ENCODE peak calls at places on chromosomes 2 and 18, in four cellular contexts. One of them, this sample, is unnamed.

GRCh38 chr18:79167526-79168190 is 98.5 kb downstream of the ATP9B start:
- DNase-seq in GM12878: no peak
- DNase-seq in K562: no peak
- DNase-seq in GM12891: no peak
- DNase-seq in this sample: no peak

GRCh38 chr2:3036432-3037125 is 341.0 kb downstream of the EIPR1 start:
- DNase-seq in GM12878: no peak
- DNase-seq in K562: no peak
- DNase-seq in GM12891: no peak
- DNase-seq in this sample: no peak

GRCh38 chr2:204751472-204751871 is 206.2 kb downstream of the PARD3B start:
- DNase-seq in GM12878: no peak
- DNase-seq in K562: no peak
- DNase-seq in GM12891: no peak
- DNase-seq in this sample: no peak

GRCh38 chr2:42392191-42392590 is 31.2 kb upstream of the COX7A2L start:
- DNase-seq in GM12878: no peak
- DNase-seq in K562: no peak
- DNase-seq in GM12891: no peak
- DNase-seq in this sample: no peak

GRCh38 chr2:219684721-219685689 is 57.6 kb downstream of the SLC4A3 start:
- DNase-seq in GM12878: peak; percentile 66
- DNase-seq in K562: peak; percentile 62
- DNase-seq in GM12891: peak; percentile 42
- DNase-seq in this sample: no peak

GRCh38 chr2:109351164-109351756 is 222.3 kb downstream of the SH3RF3 start:
- DNase-seq in GM12878: no peak
- DNase-seq in K562: no peak
- DNase-seq in GM12891: no peak
- DNase-seq in this sample: no peak

GRCh38 chr2:75600418-75601088 is 39.8 kb upstream of the EVA1A start:
- DNase-seq in GM12878: no peak
- DNase-seq in K562: no peak
- DNase-seq in GM12891: no peak
- DNase-seq in this sample: no peak

GRCh38 chr2:144230452-144231085 is 289.4 kb downstream of the ZEB2 start:
- DNase-seq in GM12878: no peak
- DNase-seq in K562: peak; percentile 30
- DNase-seq in GM12891: no peak
- DNase-seq in this sample: no peak

GRCh38 chr2:86229221-86229620 is 30.0 kb downstream of the MRPL35 start:
- DNase-seq in GM12878: no peak
- DNase-seq in K562: no peak
- DNase-seq in GM12891: no peak
- DNase-seq in this sample: peak; percentile 93

GRCh38 chr2:128280901-128281321 is 37.8 kb downstream of the HS6ST1 start:
- DNase-seq in GM12878: no peak
- DNase-seq in K562: no peak
- DNase-seq in GM12891: no peak
- DNase-seq in this sample: no peak

GRCh38 chr2:95719473-95720060 is 127.8 kb downstream of the TRIM43 start:
- DNase-seq in GM12878: no peak
- DNase-seq in K562: no peak
- DNase-seq in GM12891: no peak
- DNase-seq in this sample: no peak

GRCh38 chr2:69483024-69483423 is 45.8 kb upstream of the NFU1 start:
- DNase-seq in GM12878: no peak
- DNase-seq in K562: no peak
- DNase-seq in GM12891: no peak
- DNase-seq in this sample: no peak

GRCh38 chr2:191521608-191522208 is 156.2 kb upstream of the NABP1 start:
- DNase-seq in GM12878: no peak
- DNase-seq in K562: peak; percentile 7
- DNase-seq in GM12891: no peak
- DNase-seq in this sample: no peak

DNA sequence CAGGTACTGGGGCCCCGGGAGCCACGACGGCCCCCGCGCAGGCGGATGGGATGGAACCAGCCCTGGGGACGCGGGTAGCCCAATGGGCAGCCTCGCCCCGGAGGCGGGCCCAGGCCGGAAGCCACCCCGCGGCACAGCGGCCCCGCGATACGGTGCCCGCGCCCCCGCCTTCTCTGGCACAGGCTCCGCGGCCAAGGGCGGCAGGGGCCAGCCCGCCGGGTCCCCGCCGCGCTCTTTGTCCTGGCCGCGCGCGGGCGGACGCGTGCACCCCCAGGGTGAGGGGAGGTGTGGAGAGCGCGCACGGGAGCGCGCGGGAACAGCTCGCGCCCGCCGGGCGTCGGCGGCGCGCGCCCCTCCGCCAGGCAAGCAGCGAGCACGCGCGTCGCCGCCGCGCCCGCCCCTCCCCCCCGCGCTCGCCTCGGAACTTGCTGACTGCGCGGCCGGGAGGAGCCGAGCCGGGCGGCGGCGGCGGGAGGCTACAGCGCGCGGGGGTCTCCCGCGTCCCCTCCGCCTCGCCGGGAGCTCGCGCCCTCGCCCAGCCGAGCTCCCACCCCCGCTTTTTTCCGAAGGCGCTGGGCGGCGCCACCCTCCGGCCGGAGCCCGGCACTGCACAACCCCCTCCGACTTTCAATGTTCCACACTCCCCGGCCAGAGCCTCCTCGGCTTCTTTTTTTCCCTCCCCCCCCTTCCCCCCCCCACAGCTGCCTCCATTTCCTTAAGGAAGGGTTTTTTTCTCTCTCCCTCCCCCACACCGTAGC is at the start of gene UBE2E3:
- DNase-seq in GM12878: no peak
- DNase-seq in K562: peak; percentile 89
- DNase-seq in GM12891: peak; percentile 56
- DNase-seq in this sample: peak; percentile 43
- TF ChIP-seq POLR2AphosphoS5 in GM12878: no peak
- TF ChIP-seq POLR2AphosphoS5 in K562: peak; percentile 59
- TF ChIP-seq POLR2AphosphoS5 in GM12891: no peak
- TF ChIP-seq POLR2AphosphoS5 in this sample: no peak

GRCh38 chr2:62461017-62461553 is 44.9 kb downstream of the TMEM17 start:
- DNase-seq in GM12878: no peak
- DNase-seq in K562: no peak
- DNase-seq in GM12891: no peak
- DNase-seq in this sample: no peak

GRCh38 chr2:62459672-62460071 is 46.3 kb downstream of the TMEM17 start:
- DNase-seq in GM12878: no peak
- DNase-seq in K562: no peak
- DNase-seq in GM12891: no peak
- DNase-seq in this sample: no peak

GRCh38 chr2:62460175-62460574 is 45.8 kb downstream of the TMEM17 start:
- DNase-seq in GM12878: no peak
- DNase-seq in K562: no peak
- DNase-seq in GM12891: no peak
- DNase-seq in this sample: no peak

GRCh38 chr2:62462211-62462610 is 43.8 kb downstream of the TMEM17 start:
- DNase-seq in GM12878: no peak
- DNase-seq in K562: no peak
- DNase-seq in GM12891: no peak
- DNase-seq in this sample: no peak

GRCh38 chr2:62461707-62462106 is 44.3 kb downstream of the TMEM17 start:
- DNase-seq in GM12878: no peak
- DNase-seq in K562: no peak
- DNase-seq in GM12891: no peak
- DNase-seq in this sample: no peak
- TF ChIP-seq SPI1 in GM12878: no peak
- TF ChIP-seq SPI1 in K562: no peak
- TF ChIP-seq SPI1 in GM12891: no peak
- TF ChIP-seq SPI1 in this sample: no peak

DNA sequence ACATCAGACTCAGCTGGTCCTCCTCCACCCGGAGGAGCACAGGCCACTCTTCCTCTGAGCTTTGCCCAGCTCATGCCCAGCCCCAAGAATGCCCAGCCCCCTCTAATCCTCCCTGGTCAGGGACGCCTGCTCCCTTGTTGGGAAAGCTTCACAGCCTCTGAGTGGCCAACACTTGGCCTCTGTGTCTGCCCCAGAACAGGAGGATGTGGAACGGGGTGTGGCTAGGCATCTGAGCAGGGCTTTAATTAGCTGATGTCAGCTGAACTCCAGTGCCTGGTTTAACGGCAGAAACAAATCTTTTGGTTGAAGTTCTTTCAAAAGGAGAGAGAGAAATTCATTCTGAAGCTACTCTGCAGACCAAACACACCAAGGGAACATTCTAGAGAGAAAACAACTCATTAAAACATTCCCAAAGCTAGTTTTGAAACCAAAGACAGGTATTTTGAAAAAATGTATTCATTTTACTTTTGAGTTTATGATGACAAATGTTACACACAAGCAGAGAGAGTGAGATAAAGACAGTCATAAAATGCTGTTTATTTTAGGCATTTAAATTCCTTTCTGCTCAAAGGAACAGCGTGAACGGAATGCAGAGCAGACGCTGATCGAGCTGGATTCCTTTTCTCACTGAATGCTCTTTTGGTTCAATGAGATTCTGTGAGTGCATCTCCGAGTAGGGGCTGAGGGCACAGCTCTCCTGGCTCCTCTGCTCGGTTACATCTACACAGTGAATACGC is 63.8 kb downstream of the RTP5 start:
- DNase-seq in GM12878: no peak
- DNase-seq in K562: no peak
- DNase-seq in GM12891: no peak
- DNase-seq in this sample: no peak
- TF ChIP-seq POLR2AphosphoS5 in GM12878: no peak
- TF ChIP-seq POLR2AphosphoS5 in K562: no peak
- TF ChIP-seq POLR2AphosphoS5 in GM12891: no peak
- TF ChIP-seq POLR2AphosphoS5 in this sample: no peak

DNA sequence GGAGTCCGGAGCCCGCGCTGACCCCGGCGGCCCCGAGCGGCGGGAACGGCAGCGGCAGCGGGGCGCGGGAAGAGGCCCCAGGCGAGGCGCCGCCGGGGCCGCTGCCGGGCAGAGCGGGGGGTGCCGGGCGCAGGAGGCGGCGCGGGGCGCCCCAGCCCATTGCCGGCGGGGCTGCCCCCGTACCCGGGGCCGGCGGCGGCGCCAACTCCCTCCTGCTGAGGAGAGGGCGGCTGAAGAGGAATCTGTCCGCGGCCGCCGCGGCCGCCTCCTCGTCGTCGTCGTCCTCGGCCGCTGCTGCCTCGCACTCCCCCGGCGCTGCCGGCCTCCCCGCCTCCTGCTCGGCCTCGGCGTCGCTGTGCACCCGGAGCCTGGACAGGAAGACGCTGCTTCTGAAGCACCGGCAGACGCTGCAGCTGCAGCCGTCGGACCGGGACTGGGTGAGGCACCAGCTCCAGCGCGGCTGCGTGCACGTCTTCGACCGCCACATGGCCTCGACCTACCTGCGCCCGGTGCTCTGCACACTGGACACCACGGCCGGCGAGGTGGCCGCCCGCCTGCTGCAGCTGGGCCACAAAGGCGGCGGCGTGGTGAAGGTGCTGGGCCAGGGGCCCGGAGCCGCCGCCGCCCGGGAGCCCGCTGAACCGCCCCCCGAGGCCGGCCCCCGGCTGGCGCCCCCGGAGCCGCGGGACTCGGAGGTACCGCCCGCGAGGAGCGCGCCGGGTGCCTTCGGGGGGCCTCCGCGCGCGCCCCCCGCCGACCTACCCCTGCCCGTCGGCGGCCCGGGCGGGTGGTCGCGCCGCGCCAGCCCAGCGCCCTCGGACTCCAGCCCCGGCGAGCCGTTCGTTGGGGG is 713 bp downstream of the PHLPP1 start:
- DNase-seq in GM12878: no peak
- DNase-seq in K562: peak; percentile 43
- DNase-seq in GM12891: peak; percentile 48
- DNase-seq in this sample: peak; percentile 72
- TF ChIP-seq SPI1 in GM12878: no peak
- TF ChIP-seq SPI1 in K562: no peak
- TF ChIP-seq SPI1 in GM12891: no peak
- TF ChIP-seq SPI1 in this sample: no peak

GRCh38 chr2:39377226-39377939 is 59.7 kb downstream of the MAP4K3 start:
- DNase-seq in GM12878: peak; percentile 81
- DNase-seq in K562: peak; percentile 10
- DNase-seq in GM12891: peak; percentile 10
- DNase-seq in this sample: peak; percentile 57

GRCh38 chr2:39381653-39382052 is 55.4 kb downstream of the MAP4K3 start:
- DNase-seq in GM12878: no peak
- DNase-seq in K562: peak; percentile 14
- DNase-seq in GM12891: no peak
- DNase-seq in this sample: no peak

GRCh38 chr2:39380525-39381150 is 56.4 kb downstream of the MAP4K3 start:
- DNase-seq in GM12878: no peak
- DNase-seq in K562: no peak
- DNase-seq in GM12891: no peak
- DNase-seq in this sample: no peak

GRCh38 chr2:39378968-39379367 is 58.1 kb downstream of the MAP4K3 start:
- DNase-seq in GM12878: no peak
- DNase-seq in K562: no peak
- DNase-seq in GM12891: no peak
- DNase-seq in this sample: no peak

DNA sequence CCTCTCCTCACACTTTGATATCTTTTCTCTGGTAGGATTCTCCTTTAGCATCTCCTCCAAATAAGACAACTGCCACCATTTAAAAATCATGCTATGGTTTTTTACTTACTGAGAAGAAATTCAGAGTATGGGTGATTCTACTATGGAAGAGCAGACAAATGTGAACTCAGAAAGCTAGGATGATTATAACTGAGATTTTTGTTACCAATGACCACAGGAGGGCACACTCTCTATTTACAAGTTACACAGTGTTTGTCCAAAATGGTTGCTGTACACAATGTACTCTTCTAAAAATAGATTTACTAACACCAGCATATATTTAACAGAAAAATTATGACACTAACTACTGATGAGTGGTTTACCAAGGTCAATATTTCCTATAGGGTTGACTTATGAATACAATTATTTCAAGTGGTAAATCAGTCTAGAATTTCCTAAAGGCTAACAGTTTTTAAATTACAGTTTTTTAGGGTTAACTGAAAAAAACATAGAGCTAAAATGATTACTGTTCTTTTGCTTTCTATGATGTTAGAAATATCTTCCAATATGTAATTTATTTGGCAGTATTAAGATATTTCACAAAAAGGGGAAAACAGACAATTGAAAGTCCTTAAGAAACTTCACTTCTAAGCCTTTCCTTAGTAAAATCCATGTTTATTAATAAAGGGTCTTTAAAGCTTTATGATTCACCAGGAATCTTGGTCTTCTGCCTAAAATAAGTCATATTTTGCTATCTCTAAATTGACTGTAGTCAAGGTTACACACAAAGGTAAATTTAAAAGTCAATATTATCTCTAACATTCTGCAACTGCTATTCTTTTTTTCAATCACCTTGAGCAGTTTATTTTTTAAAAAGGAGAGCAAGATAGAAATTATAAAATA is 57.2 kb downstream of the MAP4K3 start:
- DNase-seq in GM12878: peak; percentile 31
- DNase-seq in K562: peak; percentile 30
- DNase-seq in GM12891: no peak
- DNase-seq in this sample: peak; percentile 21
- TF ChIP-seq POLR2AphosphoS5 in GM12878: no peak
- TF ChIP-seq POLR2AphosphoS5 in K562: no peak
- TF ChIP-seq POLR2AphosphoS5 in GM12891: no peak
- TF ChIP-seq POLR2AphosphoS5 in this sample: no peak

DNA sequence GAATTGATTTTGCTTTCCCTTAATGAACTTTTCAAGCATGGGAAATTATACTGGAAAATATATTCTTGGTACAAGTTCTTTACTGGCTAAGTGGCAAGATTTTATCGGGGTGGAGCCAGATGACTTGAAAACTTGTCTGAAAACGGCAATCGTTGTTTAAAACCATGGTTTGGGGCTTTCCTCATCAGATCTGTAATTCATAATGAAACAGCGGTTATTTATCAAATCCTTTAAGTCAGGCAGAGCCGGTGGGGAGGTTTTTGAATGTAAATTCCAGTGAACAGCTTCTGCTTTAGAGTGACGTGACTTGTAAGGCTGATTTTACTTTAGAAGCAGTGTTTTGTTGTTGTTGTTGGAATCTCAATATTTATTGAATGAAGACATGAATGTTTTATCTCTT is 2.6 kb downstream of the SEC11C start:
- DNase-seq in GM12878: peak; percentile 44
- DNase-seq in K562: no peak
- DNase-seq in GM12891: no peak
- DNase-seq in this sample: no peak
- TF ChIP-seq SPI1 in GM12878: no peak
- TF ChIP-seq SPI1 in K562: no peak
- TF ChIP-seq SPI1 in GM12891: no peak
- TF ChIP-seq SPI1 in this sample: no peak

This sample was measured in HL-60.